ENCODE peak calls at places on chromosomes 11 and 22, in ten cellular contexts. M is tibial nerve, Z is IMR-90, A is heart left ventricle, J is HCT116, V is sigmoid colon, I is body of pancreas, Y is erythroblast, Q is NB4, L is adrenal gland. T is an unnamed sample.

GRCh38 chr22:37519268-37520195 is at the start of gene CARD10:
- DNase-seq in Q (peak; percentile 61), A (no peak), Y (no peak), Z (no peak), M (no peak), V (no peak), J (no peak), I (peak; percentile 68), L (no peak), T (no peak)

GRCh38 chr11:131658952-131659351 is 288.5 kb downstream of the NTM start:
- DNase-seq in Z (no peak), A (no peak), J (no peak), L (no peak), Y (no peak), V (no peak), M (no peak), Q (no peak), I (no peak), T (no peak)

GRCh38 chr11:76152086-76152658 is 54.1 kb downstream of the WNT11 start:
- DNase-seq in A (peak; percentile 93), M (peak; percentile 87), Q (peak; percentile 88), Y (peak; percentile 91), V (peak; percentile 93), Z (peak; percentile 65), L (peak; percentile 92), J (peak; percentile 57), I (peak; percentile 90), T (peak; percentile 91)

GRCh38 chr11:36777302-36777701 is 179.3 kb upstream of the RAG2 start:
- DNase-seq in V (no peak), J (no peak), L (no peak), M (no peak), A (no peak), Z (no peak), Q (no peak), Y (no peak), I (no peak), T (no peak)

GRCh38 chr11:64235427-64236161 is 1.2 kb downstream of the VEGFB start:
- DNase-seq in A (no peak), Y (no peak), V (no peak), L (no peak), J (no peak), M (no peak), I (peak; percentile 68), Z (no peak), Q (no peak), T (no peak)

GRCh38 chr11:19018901-19019300 is 41.6 kb downstream of the MRGPRX2 start:
- DNase-seq in A (no peak), Z (no peak), L (no peak), Q (no peak), I (no peak), V (no peak), M (no peak), J (no peak), Y (no peak), T (no peak)

GRCh38 chr11:78803995-78804394 is 229.3 kb upstream of the NARS2 start:
- DNase-seq in A (no peak), Y (no peak), I (no peak), V (no peak), M (no peak), Z (no peak), J (no peak), Q (no peak), L (no peak), T (no peak)

GRCh38 chr22:45896153-45896951 is 80.6 kb downstream of the WNT7B start:
- DNase-seq in I (peak; percentile 59), L (no peak), V (no peak), Q (no peak), J (no peak), M (no peak), A (peak; percentile 20), Z (no peak), Y (no peak), T (no peak)

GRCh38 chr11:67370351-67371076 is 2.9 kb downstream of the CLCF1 start:
- DNase-seq in A (no peak), Y (no peak), Z (peak; percentile 87), J (no peak), Q (no peak), M (no peak), I (no peak), L (no peak), V (peak; percentile 76), T (no peak)

GRCh38 chr11:27237641-27238040 is 125.4 kb downstream of the CCDC34 start:
- DNase-seq in I (no peak), Z (no peak), L (no peak), J (no peak), A (no peak), Y (no peak), V (peak; percentile 68), Q (no peak), M (no peak), T (no peak)

GRCh38 chr11:11171854-11172253 is 181.2 kb downstream of the CSNK2A3 start:
- DNase-seq in A (no peak), I (no peak), Y (no peak), M (no peak), J (no peak), Q (peak; percentile 28), V (no peak), Z (no peak), L (no peak), T (no peak)

GRCh38 chr11:64559351-64560138 is 31.5 kb upstream of the SLC22A12 start:
- DNase-seq in I (peak; percentile 4), Q (no peak), Z (no peak), M (no peak), L (no peak), J (no peak), A (no peak), Y (no peak), V (peak; percentile 52), T (no peak)

GRCh38 chr11:93736129-93736528 is 5.2 kb downstream of the TAF1D start:
- DNase-seq in Y (no peak), Z (peak; percentile 63), V (no peak), M (no peak), J (no peak), Q (no peak), I (no peak), L (no peak), A (no peak), T (no peak)

GRCh38 chr11:93733474-93733873 is 7.8 kb downstream of the TAF1D start:
- DNase-seq in Y (no peak), A (no peak), Q (no peak), L (no peak), M (no peak), J (no peak), Z (no peak), I (no peak), V (no peak), T (no peak)

GRCh38 chr11:93735627-93736026 is 5.7 kb downstream of the TAF1D start:
- DNase-seq in A (no peak), M (no peak), Q (no peak), I (no peak), V (no peak), Y (no peak), L (no peak), Z (no peak), J (no peak), T (no peak)

GRCh38 chr11:93732237-93732892 is 8.9 kb downstream of the TAF1D start:
- DNase-seq in V (no peak), A (no peak), J (no peak), Q (no peak), M (no peak), I (no peak), Z (no peak), L (no peak), Y (no peak), T (no peak)

GRCh38 chr11:93734427-93735222 is 6.7 kb downstream of the TAF1D start:
- DNase-seq in L (no peak), Y (no peak), Q (no peak), J (no peak), V (no peak), M (no peak), I (no peak), A (no peak), Z (no peak), T (no peak)
- TF ChIP-seq POLR2A in L (no peak), Y (peak; percentile 25), Q (no peak), J (no peak), V (no peak), M (no peak), I (no peak), A (no peak), Z (no peak), T (no peak)

DNA sequence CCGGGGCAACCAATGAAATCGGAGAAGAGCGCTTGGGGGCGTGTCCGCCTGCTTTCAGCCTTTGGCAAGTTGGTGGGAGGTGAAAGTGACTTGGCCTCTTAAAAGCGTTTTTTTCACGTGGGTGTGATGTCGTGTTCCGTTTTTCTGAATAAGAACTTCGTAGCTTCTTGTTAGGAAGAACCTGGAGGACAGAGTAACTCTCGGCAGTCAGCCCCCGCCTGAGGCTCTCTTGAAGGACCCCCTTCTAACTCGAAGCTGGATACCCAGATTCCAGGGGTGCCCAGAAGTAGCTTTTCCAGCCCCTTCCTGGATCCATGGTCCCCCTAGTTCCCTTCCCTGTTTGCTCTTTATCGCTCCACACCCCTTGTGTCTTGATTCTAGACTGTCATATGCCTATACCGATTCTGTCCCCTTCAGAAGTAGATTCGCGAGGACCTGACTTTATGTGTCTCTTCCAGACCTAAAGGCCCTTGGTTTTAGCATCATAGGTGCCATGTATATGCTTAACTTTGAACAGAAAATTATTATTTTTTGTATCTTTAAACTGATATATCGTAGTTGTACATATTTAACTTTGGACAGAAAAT is 915 bp upstream of the OSBP start:
- DNase-seq in V (no peak), L (no peak), A (no peak), Y (no peak), Q (no peak), M (no peak), I (no peak), J (no peak), Z (no peak), T (no peak)
- TF ChIP-seq POLR2A in V (no peak), L (peak; percentile 13), A (peak; percentile 33), Y (peak; percentile 45), Q (peak; percentile 68), M (no peak), I (no peak), J (peak; percentile 39), Z (peak; percentile 48), T (no peak)

GRCh38 chr11:9363954-9364912 is 20.2 kb upstream of the IPO7 start:
- DNase-seq in Q (peak; percentile 98), Z (peak; percentile 98), L (peak; percentile 98), A (peak; percentile 98), I (peak; percentile 98), J (peak; percentile 97), V (peak; percentile 98), M (peak; percentile 82), Y (peak; percentile 98), T (peak; percentile 97)
- TF ChIP-seq POLR2A in Q (peak; percentile 80), Z (peak; percentile 72), L (peak; percentile 89), A (peak; percentile 90), I (peak; percentile 86), J (peak; percentile 8), V (peak; percentile 46), M (no peak), Y (peak; percentile 95), T (no peak)

DNA sequence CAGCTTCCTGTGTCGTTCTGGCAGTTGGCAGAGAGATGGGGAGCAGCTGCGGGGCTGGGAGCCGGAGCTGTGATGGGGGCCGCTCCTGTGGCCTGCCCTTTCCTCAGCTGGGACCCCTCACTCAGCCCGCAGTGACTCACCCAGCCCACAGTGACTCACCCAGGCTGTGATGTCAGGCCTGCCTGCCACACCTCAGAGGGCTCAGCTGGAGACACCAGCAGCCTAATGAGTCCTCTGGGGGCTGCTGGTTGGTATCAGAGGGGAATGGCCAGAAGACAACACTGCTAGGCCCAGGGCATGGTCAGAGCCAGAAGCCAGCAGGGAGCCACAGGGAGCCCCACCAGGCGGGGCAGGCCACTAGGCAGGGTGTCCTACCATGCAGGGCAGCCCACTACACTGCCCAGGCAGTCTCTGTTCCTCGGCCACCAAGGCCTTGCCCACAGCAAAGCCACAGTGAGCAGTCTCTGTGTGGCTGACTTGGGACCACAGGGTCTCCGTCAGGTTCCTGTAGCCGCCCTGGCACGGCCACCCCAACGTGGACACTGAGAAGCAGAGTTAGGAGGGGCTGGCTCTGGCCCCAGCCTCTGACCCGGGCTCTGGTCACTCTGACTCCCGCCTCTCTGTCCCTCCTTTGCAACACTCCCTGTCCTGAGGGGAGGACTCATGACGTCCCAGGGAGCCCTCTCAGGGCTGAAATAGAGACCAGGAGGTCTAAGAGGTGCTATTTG is 4.3 kb upstream of the FXYD2 start:
- DNase-seq in Z (peak; percentile 76), V (peak; percentile 84), Y (peak; percentile 9), I (peak; percentile 50), M (no peak), L (peak; percentile 24), Q (peak; percentile 90), J (no peak), A (peak; percentile 82), T (no peak)
- TF ChIP-seq POLR2A in Z (no peak), V (no peak), Y (no peak), I (no peak), M (no peak), L (no peak), Q (no peak), J (no peak), A (no peak), T (no peak)